ENCODE peak calls at places on chromosome 16, in ten cellular contexts. B, S, Q, G, R, Z, U, D, Y and P are unnamed samples.
A peak's percentile ranks its signal among the peaks of the same experiment; 100 is the strongest.

GRCh38 chr16:69406780-69407331 is 17.6 kb upstream of the CYB5B start:
- DNase-seq in Z (no peak), B (no peak), Y (no peak), U (no peak), D (no peak), Q (no peak), R (no peak), S (no peak), G (peak; percentile 71), P (no peak)

GRCh38 chr16:48499822-48500440 is 110.0 kb downstream of the N4BP1 start:
- DNase-seq in S (no peak), D (peak; percentile 86), Q (no peak), Y (peak; percentile 44), U (peak; percentile 75), R (peak; percentile 89), B (peak; percentile 66), Z (no peak), G (no peak), P (peak; percentile 56)

GRCh38 chr16:51243836-51244483 is 92.9 kb upstream of the SALL1 start:
- DNase-seq in D (no peak), Z (no peak), B (no peak), Q (no peak), G (peak; percentile 28), R (no peak), U (no peak), S (no peak), Y (no peak), P (no peak)

GRCh38 chr16:82882982-82883863 is 256.5 kb downstream of the CDH13 start:
- DNase-seq in D (no peak), Y (no peak), S (no peak), B (no peak), R (no peak), U (no peak), Q (no peak), G (no peak), Z (no peak), P (no peak)

GRCh38 chr16:51880776-51881175 is 666.2 kb downstream of the TOX3 start:
- DNase-seq in Z (no peak), D (no peak), S (no peak), Y (no peak), G (peak; percentile 28), B (no peak), U (no peak), Q (no peak), R (no peak), P (no peak)

GRCh38 chr16:56348168-56349085 is 76.9 kb downstream of the AMFR start:
- DNase-seq in Z (no peak), G (no peak), U (no peak), B (no peak), Y (no peak), R (no peak), S (no peak), Q (peak; percentile 64), D (no peak), P (no peak)

GRCh38 chr16:24689128-24689527 is 40.3 kb upstream of the TNRC6A start:
- DNase-seq in D (no peak), U (peak; percentile 62), Q (no peak), Y (no peak), R (peak; percentile 42), G (peak; percentile 60), B (no peak), S (no peak), Z (no peak), P (no peak)

GRCh38 chr16:47888142-47888541 is 267.7 kb downstream of the ABCC12 start:
- DNase-seq in Q (no peak), Z (no peak), G (peak; percentile 13), U (no peak), Y (no peak), D (no peak), B (no peak), R (no peak), S (no peak), P (no peak)

GRCh38 chr16:84905965-84906460 is 86.2 kb downstream of the CRISPLD2 start:
- DNase-seq in U (no peak), Q (no peak), R (no peak), Z (no peak), S (no peak), B (no peak), D (no peak), G (no peak), Y (no peak), P (no peak)

GRCh38 chr16:50369133-50369804 is 481 bp upstream of the BRD7 start:
- DNase-seq in Y (no peak), R (peak; percentile 20), Q (no peak), U (no peak), G (no peak), B (no peak), D (no peak), S (no peak), Z (no peak), P (no peak)

GRCh38 chr16:87661561-87661960 is 59.3 kb downstream of the JPH3 start:
- DNase-seq in Y (peak; percentile 48), G (peak; percentile 43), B (no peak), S (no peak), Z (no peak), R (peak; percentile 43), D (no peak), U (peak; percentile 37), Q (no peak), P (peak; percentile 7)

DNA sequence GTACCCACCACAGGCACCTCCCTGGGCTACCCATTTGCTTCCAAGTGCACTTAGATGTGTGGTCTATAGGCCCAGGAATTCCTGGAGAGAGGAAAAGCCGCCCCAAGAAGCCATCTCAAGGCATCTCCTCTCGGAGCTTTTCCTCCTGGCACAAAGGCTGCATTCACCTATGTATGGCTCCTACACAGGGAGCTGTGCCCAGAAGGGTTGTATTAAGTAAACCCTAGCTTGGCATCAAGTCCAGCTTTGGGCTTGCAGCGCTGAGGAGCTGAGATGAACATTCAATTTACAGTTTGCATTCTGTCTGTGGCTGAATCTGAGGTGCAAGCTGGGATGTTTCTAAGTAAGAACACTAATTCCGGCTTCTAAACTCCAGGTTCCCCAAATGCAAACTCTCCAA is 81.3 kb downstream of the CDYL2 start:
- DNase-seq in Y (no peak), U (no peak), B (peak; percentile 17), G (no peak), S (no peak), D (no peak), R (no peak), Q (no peak), Z (no peak), P (no peak)
- TF ChIP-seq POLR2A in Y (no peak), U (no peak), B (no peak), G (no peak), S (no peak), D (no peak), R (no peak), Q (no peak), Z (no peak), P (no peak)

DNA sequence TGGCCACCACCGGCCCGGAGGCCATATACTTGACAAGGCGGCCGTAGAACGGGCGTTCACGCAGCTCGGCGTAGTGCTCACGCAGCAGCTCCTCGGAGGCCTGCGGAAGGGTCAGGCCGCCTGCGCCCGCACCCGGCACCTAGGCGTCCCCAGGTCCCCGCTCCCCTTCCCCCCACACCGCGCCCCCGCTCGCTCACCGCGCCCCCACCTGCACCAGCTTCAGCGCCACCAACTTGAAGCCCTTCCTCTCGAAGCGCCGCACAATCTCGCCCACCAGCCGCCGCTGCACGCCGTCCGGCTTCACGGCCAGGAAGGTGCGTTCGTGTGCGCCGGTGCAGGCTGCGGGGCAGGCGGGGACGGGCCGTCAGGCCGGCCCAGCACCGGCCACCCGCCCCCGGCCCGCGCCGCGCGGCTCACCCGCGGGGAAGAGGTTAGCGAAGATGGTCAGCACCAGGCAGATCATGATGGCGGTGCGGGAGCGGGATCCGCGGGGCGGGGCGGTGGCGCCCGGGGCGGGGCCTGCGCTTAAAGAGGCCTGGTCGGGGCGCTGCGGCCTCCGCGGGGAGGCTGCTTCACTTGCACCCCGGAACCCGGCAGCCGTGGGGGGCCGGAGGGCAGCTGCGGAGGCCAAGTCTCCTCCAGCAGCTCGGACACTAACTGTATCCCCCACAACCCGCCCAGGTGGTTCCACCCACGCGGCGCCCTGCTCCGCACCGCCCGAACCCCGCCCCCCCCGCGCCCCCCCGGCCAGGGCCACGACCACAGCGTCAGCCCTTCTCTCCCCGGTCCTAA is at the start of gene NME3:
- DNase-seq in S (peak; percentile 87), Q (peak; percentile 95), Y (peak; percentile 86), B (peak; percentile 69), R (peak; percentile 60), U (peak; percentile 82), G (peak; percentile 76), D (peak; percentile 88), Z (peak; percentile 74), P (peak; percentile 74)
- TF ChIP-seq POLR2A in S (no peak), Q (no peak), Y (no peak), B (peak; percentile 12), R (peak; percentile 46), U (no peak), G (peak; percentile 26), D (no peak), Z (no peak), P (no peak)

DNA sequence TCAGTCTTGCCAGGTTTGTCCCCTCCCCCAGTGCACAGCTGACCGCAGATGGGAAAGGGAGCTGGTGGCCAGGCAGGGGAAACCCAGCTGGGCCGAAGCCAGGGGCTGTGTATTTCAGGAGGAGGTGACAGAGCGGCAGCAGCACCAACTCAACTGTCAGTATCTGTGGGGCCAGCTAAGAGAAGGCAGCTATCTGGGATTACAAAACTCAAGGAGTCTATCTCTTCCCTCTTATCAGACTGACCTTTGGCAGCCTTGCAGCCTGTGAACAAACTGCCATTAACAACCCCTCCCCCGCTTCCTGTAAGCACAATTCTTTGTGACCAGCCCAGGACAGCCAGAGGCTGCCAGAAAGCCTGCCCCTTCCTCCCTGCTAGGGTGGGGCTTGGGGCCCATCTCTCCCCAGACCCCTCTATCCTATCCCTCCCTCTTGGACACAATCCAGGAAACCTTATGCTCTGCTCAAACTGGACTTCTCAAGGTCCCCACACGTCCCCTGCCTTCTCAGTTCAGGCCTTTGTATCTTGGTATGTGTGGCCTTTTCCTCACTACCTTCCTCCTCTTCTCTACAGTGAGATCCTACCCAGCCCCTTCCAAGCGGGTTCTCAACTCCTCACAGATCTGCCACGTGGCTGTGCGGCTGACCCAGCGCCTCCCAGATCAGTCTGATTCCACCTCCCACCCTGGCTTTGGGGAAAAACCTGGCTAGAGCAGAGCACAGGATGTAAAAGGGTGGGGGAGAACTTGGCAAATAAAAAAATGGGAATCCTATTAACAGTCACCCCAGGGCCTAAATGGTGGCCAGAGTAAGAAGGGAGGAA is 10.5 kb downstream of the ST3GAL2 start:
- DNase-seq in R (peak; percentile 96), Z (peak; percentile 58), G (peak; percentile 94), B (peak; percentile 44), Q (peak; percentile 92), Y (peak; percentile 94), D (peak; percentile 94), U (peak; percentile 100), S (no peak), P (peak; percentile 98)
- TF ChIP-seq POLR2A in R (peak; percentile 77), Z (no peak), G (no peak), B (no peak), Q (no peak), Y (no peak), D (no peak), U (no peak), S (peak; percentile 85), P (no peak)

DNA sequence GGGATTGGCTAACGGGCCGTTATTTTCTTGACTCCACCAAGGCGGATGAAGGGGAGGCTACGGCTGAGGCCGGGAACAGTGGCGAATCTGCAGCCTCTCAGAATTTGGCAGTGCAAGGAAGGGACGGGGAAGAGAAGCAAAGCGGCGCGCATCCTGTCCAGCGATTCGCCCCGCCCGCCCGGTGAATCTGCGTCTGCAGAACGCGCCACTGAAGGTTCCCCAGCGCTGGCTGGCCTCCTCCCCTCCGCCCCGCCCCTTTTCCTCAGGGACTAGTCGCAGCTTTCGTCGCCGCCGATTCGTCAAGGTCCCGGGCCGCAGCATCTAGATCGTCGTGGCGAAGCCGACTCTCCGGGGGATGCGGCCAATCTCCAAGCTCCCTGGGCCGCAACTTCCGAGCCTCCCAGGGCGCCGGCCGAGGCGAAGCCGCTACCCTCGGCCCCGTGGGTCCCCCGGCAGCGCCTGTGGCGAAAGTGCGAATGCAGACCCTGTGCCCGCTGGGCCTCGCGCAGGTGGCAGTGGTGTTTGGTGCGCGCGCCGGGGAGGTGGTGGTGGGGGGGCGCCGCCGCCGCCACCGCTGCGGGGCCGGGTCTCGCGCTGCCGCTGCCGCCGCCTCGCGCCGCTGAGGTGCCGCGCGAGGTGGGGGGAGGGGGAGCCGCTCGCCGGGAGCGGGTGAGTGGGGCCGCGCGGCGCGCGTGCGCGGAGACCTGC is at the start of gene SETD1A:
- DNase-seq in R (peak; percentile 90), Z (peak; percentile 95), S (peak; percentile 97), D (peak; percentile 99), Q (peak; percentile 99), Y (peak; percentile 98), G (peak; percentile 91), B (peak; percentile 95), U (peak; percentile 99), P (peak; percentile 98)
- TF ChIP-seq POLR2A in R (no peak), Z (peak; percentile 58), S (peak; percentile 46), D (peak; percentile 9), Q (no peak), Y (no peak), G (peak; percentile 38), B (peak; percentile 21), U (peak; percentile 11), P (no peak)